ENCODE peak calls at places on chromosomes 3 and 15, in seven cellular contexts. U is fibroblast of lung, Y is brain microvascular endothelial cell, T is mammary epithelial cell, E is cardiac fibroblast, I is AG04449, A is IMR-90. H is an unnamed sample.

GRCh38 chr3:160481856-160482255 is 32.3 kb upstream of the TRIM59 start:
- DNase-seq in U (no peak), Y (no peak), T (no peak), E (no peak), I (no peak), A (no peak), H (no peak)

GRCh38 chr15:80072285-80072684 is 12.8 kb downstream of the ZFAND6 start:
- DNase-seq in U (peak), Y (peak), T (peak), E (peak), I (peak), A (peak), H (no peak)

GRCh38 chr15:61951949-61952348 is 108.3 kb downstream of the VPS13C start:
- DNase-seq in U (peak), Y (peak), T (no peak), E (peak), I (no peak), A (peak), H (no peak)

GRCh38 chr3:190825389-190826016 is 37.0 kb downstream of the GMNC start:
- DNase-seq in U (peak), Y (no peak), T (no peak), E (no peak), I (no peak), A (no peak), H (no peak)

GRCh38 chr3:166484470-166484869 is 647.2 kb upstream of the BCHE start:
- DNase-seq in U (no peak), Y (no peak), T (no peak), E (no peak), I (no peak), A (no peak), H (no peak)

GRCh38 chr15:70584838-70585706 is 178.3 kb downstream of the UACA start:
- DNase-seq in U (peak), Y (no peak), T (peak), E (no peak), I (no peak), A (peak), H (no peak)

GRCh38 chr3:50274371-50275104 is 4.3 kb upstream of the LSMEM2 start:
- DNase-seq in U (peak), Y (no peak), T (peak), E (peak), I (no peak), A (peak), H (no peak)

GRCh38 chr3:98551754-98552153 is 20.0 kb downstream of the GPR15 start:
- DNase-seq in U (no peak), Y (no peak), T (no peak), E (no peak), I (no peak), A (no peak), H (no peak)

GRCh38 chr15:55255714-55256113 is 33.9 kb downstream of the RAB27A start:
- DNase-seq in U (no peak), Y (no peak), T (no peak), E (no peak), I (no peak), A (no peak), H (no peak)

GRCh38 chr15:94395626-94396025 is 164.3 kb downstream of the MCTP2 start:
- DNase-seq in U (peak), Y (peak), T (no peak), E (peak), I (peak), A (peak), H (no peak)

GRCh38 chr15:74906193-74906449 is 530 bp downstream of the FAM219B start:
- DNase-seq in U (peak), Y (peak), T (no peak), E (peak), I (no peak), A (no peak), H (no peak)

GRCh38 chr3:121072128-121072527 is 164.1 kb downstream of the STXBP5L start:
- DNase-seq in U (no peak), Y (no peak), T (no peak), E (peak), I (no peak), A (no peak), H (no peak)

GRCh38 chr3:45180051-45180450 is 33.9 kb upstream of the CDCP1 start:
- DNase-seq in U (peak), Y (peak), T (peak), E (peak), I (peak), A (peak), H (no peak)

GRCh38 chr3:155995525-155996370 is 124.6 kb upstream of the KCNAB1 start:
- DNase-seq in U (peak), Y (peak), T (peak), E (peak), I (peak), A (peak), H (no peak)

GRCh38 chr3:110868106-110868505 is 203.5 kb upstream of the NECTIN3 start:
- DNase-seq in U (no peak), Y (no peak), T (no peak), E (no peak), I (no peak), A (no peak), H (no peak)

GRCh38 chr3:79572930-79573329 is 194.9 kb downstream of the ROBO1 start:
- DNase-seq in U (no peak), Y (no peak), T (no peak), E (no peak), I (no peak), A (no peak), H (no peak)

GRCh38 chr15:84734794-84735479 is 13.5 kb upstream of the ZNF592 start:
- DNase-seq in U (peak), Y (peak), T (peak), E (peak), I (no peak), A (peak), H (no peak)

GRCh38 chr15:28915041-28915810 is 29.5 kb downstream of the APBA2 start:
- DNase-seq in U (no peak), Y (no peak), T (no peak), E (no peak), I (no peak), A (no peak), H (no peak)

GRCh38 chr3:16993227-16993626 is 108.5 kb downstream of the PLCL2 start:
- DNase-seq in U (peak), Y (peak), T (no peak), E (peak), I (no peak), A (peak), H (no peak)

GRCh38 chr3:146125946-146126345 is 35.0 kb downstream of the PLOD2 start:
- DNase-seq in U (peak), Y (peak), T (peak), E (peak), I (peak), A (peak), H (no peak)

GRCh38 chr15:67433495-67434099 is 87.3 kb upstream of the C15orf61 start:
- DNase-seq in U (peak), Y (peak), T (peak), E (peak), I (no peak), A (peak), H (no peak)

GRCh38 chr3:21331321-21331720 is 419.7 kb downstream of the ZNF385D start:
- DNase-seq in U (peak), Y (no peak), T (no peak), E (peak), I (no peak), A (no peak), H (no peak)

GRCh38 chr3:127688416-127689265 is 15.9 kb downstream of the ABTB1 start:
- DNase-seq in U (peak), Y (peak), T (no peak), E (peak), I (no peak), A (peak), H (no peak)

GRCh38 chr3:76715426-76715825 is 324.5 kb upstream of the ROBO2 start:
- DNase-seq in U (no peak), Y (no peak), T (no peak), E (no peak), I (no peak), A (peak), H (no peak)

GRCh38 chr3:115627180-115628074 is 4.1 kb downstream of the GAP43 start:
- DNase-seq in U (no peak), Y (no peak), T (no peak), E (no peak), I (no peak), A (no peak), H (no peak)

GRCh38 chr15:37517106-37517505 is 416.8 kb upstream of the MEIS2 start:
- DNase-seq in U (peak), Y (no peak), T (no peak), E (no peak), I (no peak), A (no peak), H (no peak)

GRCh38 chr15:57545995-57546394 is 45.7 kb upstream of the MYZAP start:
- DNase-seq in U (no peak), Y (no peak), T (no peak), E (no peak), I (no peak), A (no peak), H (no peak)

GRCh38 chr3:24096695-24097290 is 151.7 kb downstream of the NR1D2 start:
- DNase-seq in U (no peak), Y (no peak), T (no peak), E (peak), I (no peak), A (no peak), H (no peak)

GRCh38 chr15:77535845-77536244 is 96.9 kb downstream of the LINGO1 start:
- DNase-seq in U (no peak), Y (no peak), T (no peak), E (no peak), I (no peak), A (no peak), H (no peak)

GRCh38 chr15:86892774-86893449 is 813.2 kb downstream of the AGBL1 start:
- DNase-seq in U (peak), Y (peak), T (peak), E (peak), I (peak), A (no peak), H (no peak)

GRCh38 chr15:71294636-71295241 is 179.5 kb downstream of the THSD4 start:
- DNase-seq in U (peak), Y (peak), T (peak), E (peak), I (peak), A (peak), H (no peak)

GRCh38 chr3:123706871-123707270 is 122.0 kb upstream of the HACD2 start:
- DNase-seq in U (peak), Y (no peak), T (no peak), E (no peak), I (no peak), A (peak), H (no peak)

GRCh38 chr3:42148982-42149432 is 57.9 kb downstream of the TRAK1 start:
- DNase-seq in U (peak), Y (peak), T (no peak), E (peak), I (no peak), A (peak), H (peak)

GRCh38 chr3:115280531-115280930 is 133.4 kb upstream of the ZBTB20 start:
- DNase-seq in U (no peak), Y (no peak), T (no peak), E (peak), I (no peak), A (no peak), H (no peak)

GRCh38 chr3:22371592-22372291 is 620.7 kb upstream of the ZNF385D start:
- DNase-seq in U (no peak), Y (no peak), T (no peak), E (no peak), I (no peak), A (no peak), H (no peak)

GRCh38 chr3:151871639-151872468 is 1.6 kb upstream of the SUCNR1 start:
- DNase-seq in U (no peak), Y (no peak), T (no peak), E (peak), I (no peak), A (no peak), H (no peak)
- H3K4me3 ChIP-seq in U (no peak), Y (no peak), T (no peak), E (no peak), I (no peak), A (no peak), H (peak)

GRCh38 chr15:63601026-63601726 is 4.0 kb downstream of the FBXL22 start:
- DNase-seq in U (peak), Y (peak), T (no peak), E (peak), I (no peak), A (peak), H (no peak)

GRCh38 chr15:63600001-63600645 is 2.9 kb downstream of the FBXL22 start:
- DNase-seq in U (no peak), Y (no peak), T (no peak), E (peak), I (no peak), A (no peak), H (no peak)

GRCh38 chr15:63600646-63601025 is 3.4 kb downstream of the FBXL22 start:
- DNase-seq in U (peak), Y (peak), T (peak), E (peak), I (peak), A (peak), H (no peak)

GRCh38 chr15:63598467-63599400 is 1.5 kb downstream of the FBXL22 start:
- DNase-seq in U (peak), Y (no peak), T (no peak), E (peak), I (no peak), A (no peak), H (no peak)

DNA sequence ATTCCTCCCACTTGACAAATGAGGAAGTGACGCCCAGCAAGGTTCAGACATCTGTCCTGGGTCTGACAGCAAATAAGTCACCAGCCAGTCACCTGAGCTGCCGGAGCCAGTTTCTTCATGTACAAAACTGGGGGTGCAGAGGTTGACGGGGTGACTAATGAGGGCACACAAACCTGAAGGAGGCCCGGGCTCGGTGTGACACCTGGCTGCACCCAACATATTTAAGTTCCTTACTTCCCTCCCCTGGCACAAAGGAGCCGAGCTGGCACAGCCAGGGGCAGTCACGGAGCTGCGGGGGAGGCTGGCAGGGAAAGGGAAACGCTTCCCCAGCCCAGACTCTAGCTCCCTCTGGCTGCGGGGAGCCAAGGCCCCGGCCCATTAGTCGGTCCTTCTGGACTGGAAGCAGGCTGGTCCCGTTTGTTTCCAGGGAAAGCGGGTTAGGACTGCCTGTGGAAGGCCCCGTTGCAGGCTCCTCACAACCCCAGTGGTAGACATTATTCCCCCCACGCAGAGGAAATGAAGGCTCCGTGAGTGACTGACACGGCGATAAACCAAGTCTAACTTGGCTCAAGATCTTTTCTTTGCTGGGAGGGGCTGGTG is 2.3 kb downstream of the FBXL22 start:
- DNase-seq in U (peak), Y (no peak), T (peak), E (peak), I (no peak), A (no peak), H (no peak)
- H3K4me3 ChIP-seq in U (no peak), Y (peak), T (peak), E (peak), I (peak), A (no peak), H (peak)

GRCh38 chr3:129476586-129476985 is 36.6 kb downstream of the IFT122 start:
- DNase-seq in U (no peak), Y (no peak), T (no peak), E (no peak), I (no peak), A (no peak), H (no peak)
- H3K4me3 ChIP-seq in U (no peak), Y (no peak), T (no peak), E (no peak), I (no peak), A (no peak), H (no peak)

GRCh38 chr3:107201146-107201545 is 176.1 kb upstream of the CCDC54 start:
- DNase-seq in U (no peak), Y (no peak), T (peak), E (no peak), I (no peak), A (no peak), H (no peak)
- H3K4me3 ChIP-seq in U (no peak), Y (no peak), T (no peak), E (no peak), I (no peak), A (no peak), H (no peak)

GRCh38 chr3:13163848-13164382 is 90.7 kb upstream of the IQSEC1 start:
- DNase-seq in U (no peak), Y (no peak), T (no peak), E (no peak), I (no peak), A (no peak), H (no peak)
- H3K4me3 ChIP-seq in U (no peak), Y (no peak), T (no peak), E (no peak), I (no peak), A (no peak), H (no peak)

GRCh38 chr15:89495638-89496145 is 691 bp downstream of the RHCG start:
- DNase-seq in U (no peak), Y (no peak), T (peak), E (no peak), I (no peak), A (no peak), H (no peak)
- H3K4me3 ChIP-seq in U (no peak), Y (no peak), T (no peak), E (no peak), I (no peak), A (no peak), H (no peak)

GRCh38 chr3:31981206-31982181 is at the start of the genes OSBPL10 and ZNF860:
- DNase-seq in U (peak), Y (peak), T (peak), E (peak), I (no peak), A (peak), H (peak)
- H3K4me3 ChIP-seq in U (peak), Y (peak), T (peak), E (peak), I (peak), A (peak), H (peak)